ENCODE peak calls at places on chromosomes 16 and 17, in eight cellular contexts. K is CD4-positive, alpha-beta T cell; U is heart left ventricle; B is heart right ventricle; D is activated T-helper 17 cell treated with anti-CD3 and anti-CD28 coated beads, Interleukin-2, amount 50 U/mL, for 72 hours; N is stimulated activated effector memory CD8-positive, alpha-beta T cell treated with anti-CD3 and anti-CD28 coated beads, Interleukin-12 subunit alpha, Interleukin-12 subunit beta, amount 100 ng/mL, for 72 hours; G is foreskin keratinocyte; Z is body of pancreas. X is an unnamed sample.

GRCh38 chr16:75593825-75594820 is 27.9 kb downstream of the GABARAPL2 start:
- ATAC-seq in K (no peak), U (no peak), B (peak; percentile 12), D (peak; percentile 90), N (peak; percentile 93), G (peak; percentile 98), Z (no peak), X (no peak)

GRCh38 chr17:47703191-47703591 is 9.2 kb downstream of the TBKBP1 start:
- ATAC-seq in K (peak; percentile 12), U (no peak), B (no peak), D (no peak), N (peak; percentile 8), G (no peak), Z (no peak), X (peak; percentile 59)

GRCh38 chr17:17985555-17985954 is 12.9 kb downstream of the DRC3 start:
- ATAC-seq in K (no peak), U (no peak), B (no peak), D (no peak), N (peak; percentile 66), G (no peak), Z (no peak), X (no peak)

GRCh38 chr17:74584714-74585113 is 7.4 kb downstream of the CD300LD start:
- ATAC-seq in K (no peak), U (no peak), B (no peak), D (no peak), N (no peak), G (no peak), Z (no peak), X (no peak)

GRCh38 chr17:58388302-58389190 is 28.8 kb downstream of the RNF43 start:
- ATAC-seq in K (no peak), U (no peak), B (no peak), D (no peak), N (no peak), G (no peak), Z (no peak), X (no peak)

GRCh38 chr16:50268352-50268751 is 2.0 kb downstream of the ADCY7 start:
- ATAC-seq in K (no peak), U (no peak), B (no peak), D (no peak), N (no peak), G (no peak), Z (no peak), X (no peak)

GRCh38 chr17:17139972-17140589 is 66.1 kb downstream of the PLD6 start:
- ATAC-seq in K (no peak), U (no peak), B (no peak), D (peak; percentile 26), N (no peak), G (no peak), Z (no peak), X (no peak)

GRCh38 chr17:1074886-1075665 is 78.1 kb downstream of the TIMM22 start:
- ATAC-seq in K (no peak), U (peak; percentile 67), B (peak; percentile 76), D (no peak), N (no peak), G (no peak), Z (no peak), X (no peak)

GRCh38 chr16:68287276-68288251 is 23.2 kb downstream of the SLC7A6OS start:
- ATAC-seq in K (peak; percentile 59), U (peak; percentile 4), B (peak; percentile 71), D (peak; percentile 20), N (peak; percentile 4), G (no peak), Z (peak; percentile 38), X (no peak)